ENCODE peak calls at places on chromosomes 13 and 19, in seven cellular contexts. S is fibroblast of lung; O is lower lobe of right lung; V is hepatocyte; C is endodermal cell; P is CD4-positive, alpha-beta memory T cell; Q is pancreas. H is an unnamed sample. For H3K4me1, the result is how much of the 10 kb centered on the place peaks cover.

GRCh38 chr19:46611791-46612190 is 10.7 kb downstream of the CALM3 start:
- DNase-seq in S (no peak), O (peak), V (no peak), C (peak), P (peak), Q (no peak), H (peak)

GRCh38 chr19:14703833-14704232 is 14.0 kb downstream of the ZNF333 start:
- DNase-seq in S (no peak), O (no peak), V (no peak), C (no peak), P (no peak), Q (no peak), H (no peak)

GRCh38 chr13:113668491-113668971 is 1.5 kb downstream of the GRK1 start:
- DNase-seq in S (no peak), O (peak), V (no peak), C (peak), P (no peak), Q (no peak), H (peak)

GRCh38 chr13:32427852-32428580 is at the start of gene N4BP2L1:
- DNase-seq in S (peak), O (peak), V (peak), C (peak), P (peak), Q (peak), H (peak)

GRCh38 chr13:22454586-22454985 is 726.2 kb upstream of the SGCG start:
- DNase-seq in S (peak), O (no peak), V (no peak), C (peak), P (no peak), Q (no peak), H (no peak)

GRCh38 chr13:24064258-24064860 is 96.2 kb upstream of the SPATA13 start:
- DNase-seq in S (no peak), O (no peak), V (no peak), C (no peak), P (no peak), Q (no peak), H (no peak)

GRCh38 chr13:99220199-99220931 is 19.7 kb downstream of the UBAC2 start:
- DNase-seq in S (no peak), O (no peak), V (no peak), C (no peak), P (peak), Q (no peak), H (no peak)

GRCh38 chr13:101986316-101986715 is 415.5 kb downstream of the FGF14 start:
- DNase-seq in S (no peak), O (no peak), V (no peak), C (no peak), P (no peak), Q (no peak), H (no peak)

GRCh38 chr13:42333613-42334328 is 61.8 kb downstream of the AKAP11 start:
- DNase-seq in S (peak), O (no peak), V (peak), C (peak), P (peak), Q (no peak), H (no peak)

GRCh38 chr13:111206148-111206547 is 91.0 kb downstream of the ARHGEF7 start:
- DNase-seq in S (no peak), O (no peak), V (no peak), C (no peak), P (no peak), Q (no peak), H (no peak)

GRCh38 chr13:110696776-110697175 is 9.1 kb downstream of the CARS2 start:
- DNase-seq in S (no peak), O (no peak), V (no peak), C (no peak), P (no peak), Q (no peak), H (peak)

GRCh38 chr19:24078688-24079087 is 8.3 kb upstream of the ZNF254 start:
- DNase-seq in S (no peak), O (no peak), V (no peak), C (no peak), P (no peak), Q (no peak), H (no peak)

GRCh38 chr13:81597101-81597500 is 1256.2 kb upstream of the SPRY2 start:
- DNase-seq in S (no peak), O (no peak), V (no peak), C (no peak), P (no peak), Q (no peak), H (no peak)

GRCh38 chr19:4690362-4690761 is 20.2 kb upstream of the MYDGF start:
- DNase-seq in S (no peak), O (no peak), V (no peak), C (no peak), P (no peak), Q (no peak), H (no peak)

GRCh38 chr19:47172666-47173455 is 42.2 kb downstream of the SAE1 start:
- DNase-seq in S (no peak), O (no peak), V (no peak), C (no peak), P (no peak), Q (no peak), H (no peak)

GRCh38 chr13:84296386-84296785 is 414.1 kb upstream of the SLITRK1 start:
- DNase-seq in S (no peak), O (no peak), V (peak), C (peak), P (no peak), Q (no peak), H (no peak)

GRCh38 chr19:24062222-24062621 is 24.8 kb upstream of the ZNF254 start:
- DNase-seq in S (no peak), O (no peak), V (no peak), C (no peak), P (no peak), Q (no peak), H (no peak)

GRCh38 chr19:49475191-49475932 is 1.3 kb downstream of the FLT3LG start:
- DNase-seq in S (no peak), O (no peak), V (no peak), C (no peak), P (peak), Q (no peak), H (no peak)

GRCh38 chr19:45817725-45818301 is 2.7 kb upstream of the RSPH6A start:
- DNase-seq in S (no peak), O (no peak), V (no peak), C (peak), P (no peak), Q (peak), H (peak)

GRCh38 chr13:42615691-42616090 is 41.7 kb downstream of the TNFSF11 start:
- DNase-seq in S (peak), O (no peak), V (peak), C (no peak), P (no peak), Q (no peak), H (no peak)

GRCh38 chr19:12788682-12789097 is 2.6 kb upstream of the JUNB start:
- DNase-seq in S (peak), O (peak), V (peak), C (peak), P (no peak), Q (peak), H (peak)

GRCh38 chr13:41428155-41428554 is 29.2 kb upstream of the RGCC start:
- DNase-seq in S (no peak), O (peak), V (no peak), C (peak), P (peak), Q (no peak), H (peak)

GRCh38 chr19:48745208-48745995 is 1.3 kb downstream of the IZUMO1 start:
- DNase-seq in S (peak), O (no peak), V (peak), C (peak), P (peak), Q (peak), H (no peak)

GRCh38 chr19:17575871-17576757 is 20.7 kb downstream of the COLGALT1 start:
- DNase-seq in S (no peak), O (no peak), V (no peak), C (no peak), P (no peak), Q (no peak), H (no peak)

GRCh38 chr13:113106053-113106452 is 462 bp downstream of the F7 start:
- DNase-seq in S (no peak), O (no peak), V (peak), C (no peak), P (no peak), Q (no peak), H (no peak)

GRCh38 chr13:40681341-40682051 is 15.1 kb upstream of the FOXO1 start:
- DNase-seq in S (no peak), O (no peak), V (no peak), C (peak), P (no peak), Q (no peak), H (no peak)

GRCh38 chr19:54459282-54460229 is 4.0 kb downstream of the LENG9 start:
- DNase-seq in S (no peak), O (no peak), V (no peak), C (no peak), P (no peak), Q (peak), H (no peak)

GRCh38 chr19:35247526-35248309 is 1.1 kb upstream of the LSR start:
- DNase-seq in S (no peak), O (peak), V (peak), C (peak), P (peak), Q (peak), H (peak)

GRCh38 chr13:44969858-44970484 is 19.3 kb downstream of the NUFIP1 start:
- DNase-seq in S (peak), O (no peak), V (peak), C (no peak), P (peak), Q (no peak), H (no peak)

GRCh38 chr13:79171131-79172061 is 234.7 kb downstream of the RBM26 start:
- DNase-seq in S (no peak), O (no peak), V (no peak), C (peak), P (no peak), Q (no peak), H (no peak)

GRCh38 chr19:7926021-7926726 is at the start of gene CTXN1:
- DNase-seq in S (peak), O (peak), V (peak), C (peak), P (peak), Q (peak), H (peak)

GRCh38 chr19:50204811-50205675 is 1.6 kb downstream of the MYH14 start:
- DNase-seq in S (no peak), O (peak), V (peak), C (peak), P (no peak), Q (peak), H (no peak)

GRCh38 chr13:67075239-67075638 is 154.9 kb downstream of the PCDH9 start:
- DNase-seq in S (peak), O (no peak), V (no peak), C (no peak), P (no peak), Q (no peak), H (no peak)

GRCh38 chr19:19068659-19069509 is 5.1 kb downstream of the SLC25A42 start:
- DNase-seq in S (no peak), O (no peak), V (no peak), C (no peak), P (peak), Q (no peak), H (no peak)

GRCh38 chr13:112721198-112722104 is 31.6 kb downstream of the ATP11A start:
- DNase-seq in S (no peak), O (peak), V (no peak), C (no peak), P (no peak), Q (no peak), H (peak)

GRCh38 chr13:111510502-111511218 is 190.2 kb downstream of the TEX29 start:
- DNase-seq in S (no peak), O (no peak), V (no peak), C (no peak), P (no peak), Q (no peak), H (peak)

GRCh38 chr13:106475852-106476251 is 59.6 kb downstream of the EFNB2 start:
- DNase-seq in S (no peak), O (no peak), V (peak), C (no peak), P (no peak), Q (no peak), H (no peak)

GRCh38 chr19:38213911-38214625 is 10.0 kb downstream of the DPF1 start:
- DNase-seq in S (peak), O (no peak), V (no peak), C (no peak), P (peak), Q (no peak), H (no peak)

GRCh38 chr13:20403826-20404225 is 121.8 kb downstream of the CRYL1 start:
- DNase-seq in S (no peak), O (no peak), V (no peak), C (no peak), P (no peak), Q (no peak), H (no peak)

GRCh38 chr13:20401958-20402856 is 123.5 kb downstream of the CRYL1 start:
- DNase-seq in S (peak), O (no peak), V (no peak), C (peak), P (no peak), Q (no peak), H (no peak)

GRCh38 chr13:20401586-20401957 is 124.1 kb downstream of the CRYL1 start:
- DNase-seq in S (peak), O (no peak), V (no peak), C (no peak), P (no peak), Q (no peak), H (no peak)

GRCh38 chr13:20404488-20405222 is 121.0 kb downstream of the CRYL1 start:
- DNase-seq in S (no peak), O (no peak), V (no peak), C (no peak), P (no peak), Q (no peak), H (no peak)

GRCh38 chr13:20402881-20403280 is 122.8 kb downstream of the CRYL1 start:
- DNase-seq in S (no peak), O (no peak), V (no peak), C (no peak), P (no peak), Q (no peak), H (no peak)
- H3K27ac ChIP-seq in S (no peak), O (no peak), V (no peak), C (no peak), P (no peak), Q (no peak), H (no peak)

DNA sequence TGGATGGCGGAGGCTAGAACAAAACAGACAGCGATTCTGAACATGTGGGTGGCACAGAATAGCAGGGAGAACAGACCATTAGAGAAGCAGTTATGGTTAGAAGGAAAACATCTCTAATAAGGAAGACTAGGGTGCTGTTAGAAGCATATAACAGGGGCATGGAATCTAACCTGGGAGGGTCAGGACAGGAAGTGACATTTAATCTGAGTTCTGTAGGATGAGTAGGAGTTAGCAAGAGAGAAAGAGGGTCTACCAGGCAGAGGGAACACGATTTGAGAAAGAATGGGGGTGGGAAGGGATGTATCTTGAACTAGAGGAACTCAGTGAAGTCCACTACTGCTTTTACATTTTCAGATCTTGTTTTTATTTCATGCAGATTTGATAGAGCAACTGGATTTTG is 48.6 kb downstream of the B3GLCT start:
- DNase-seq in S (no peak), O (no peak), V (no peak), C (no peak), P (no peak), Q (no peak), H (no peak)
- H3K4me1 ChIP-seq in S (under half), O (under half), V (under half), C (under half), P (under half), Q (under half), H (under half)

GRCh38 chr19:40672573-40673299 is 17.7 kb downstream of the NUMBL start:
- DNase-seq in S (no peak), O (no peak), V (no peak), C (no peak), P (no peak), Q (no peak), H (no peak)

GRCh38 chr19:40673377-40673776 is 17.1 kb downstream of the NUMBL start:
- DNase-seq in S (no peak), O (no peak), V (no peak), C (no peak), P (no peak), Q (no peak), H (peak)

GRCh38 chr19:40672038-40672437 is 18.4 kb downstream of the NUMBL start:
- DNase-seq in S (no peak), O (no peak), V (no peak), C (no peak), P (no peak), Q (no peak), H (peak)

GRCh38 chr19:40668991-40669614 is 21.3 kb downstream of the NUMBL start:
- DNase-seq in S (no peak), O (no peak), V (no peak), C (no peak), P (no peak), Q (no peak), H (no peak)

DNA sequence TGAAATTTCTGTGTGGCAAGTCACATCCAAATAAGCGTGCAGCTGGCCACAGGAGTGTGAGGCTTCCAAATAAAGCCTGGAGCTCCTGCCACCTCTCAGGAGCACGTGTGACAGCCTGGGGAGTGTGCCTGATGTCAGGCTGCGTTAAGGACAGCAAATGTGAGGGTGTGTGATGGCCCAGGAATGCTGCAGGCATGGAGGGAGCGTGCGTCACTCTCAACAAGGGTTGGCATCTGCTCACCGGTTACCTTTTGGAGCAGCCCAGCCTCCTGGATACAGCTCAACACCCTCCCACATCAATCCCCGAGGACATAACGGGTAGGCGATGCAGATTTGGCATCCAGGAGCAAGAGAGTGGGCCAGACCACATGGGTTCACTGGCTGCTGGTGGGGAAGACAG is 19.0 kb downstream of the NUMBL start:
- DNase-seq in S (no peak), O (no peak), V (no peak), C (no peak), P (no peak), Q (no peak), H (peak)
- H3K27ac ChIP-seq in S (no peak), O (no peak), V (no peak), C (no peak), P (no peak), Q (no peak), H (no peak)

DNA sequence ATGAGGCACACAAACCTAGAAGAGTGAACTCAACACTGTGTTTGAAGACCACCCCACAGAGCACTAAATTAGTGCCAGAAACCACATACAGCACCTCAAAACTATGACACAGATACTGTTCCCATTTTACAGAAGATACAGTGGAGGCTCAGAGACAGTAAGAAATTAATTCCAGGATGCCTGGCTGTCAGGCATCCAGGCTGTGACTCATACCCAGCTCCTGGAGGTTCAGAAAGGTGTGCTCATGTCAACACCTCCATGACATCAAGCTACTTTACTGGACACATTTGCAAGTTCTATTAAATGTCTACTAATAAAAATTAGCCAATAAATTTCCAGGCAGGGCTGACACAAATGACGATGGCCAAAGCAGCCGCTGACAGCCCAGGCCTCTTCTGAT is 176.3 kb downstream of the ABCC4 start:
- DNase-seq in S (no peak), O (no peak), V (no peak), C (no peak), P (no peak), Q (no peak), H (no peak)
- H3K4me1 ChIP-seq in S (under half), O (under half), V (under half), C (under half), P (under half), Q (under half), H (under half)

DNA sequence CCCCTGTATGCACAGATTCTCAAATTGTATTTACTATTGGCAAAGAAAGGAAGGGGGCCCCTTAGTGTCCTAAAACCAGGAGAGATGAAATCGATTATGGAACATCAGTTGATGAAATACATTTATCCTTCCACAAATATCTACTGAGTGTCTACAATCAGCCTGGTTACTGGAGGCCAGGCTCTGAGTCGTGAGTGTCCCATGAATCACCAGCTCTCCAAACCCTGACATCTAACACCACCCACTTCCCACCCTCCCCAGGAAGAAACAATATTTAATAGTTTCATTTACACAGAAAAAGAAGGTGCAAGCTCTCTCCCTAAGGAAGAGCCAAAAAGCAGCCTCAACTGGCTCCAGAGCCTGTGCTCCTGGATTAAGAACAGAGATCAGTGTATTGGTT is 25.2 kb downstream of the KCTD15 start:
- DNase-seq in S (no peak), O (no peak), V (no peak), C (no peak), P (no peak), Q (no peak), H (no peak)
- H3K27ac ChIP-seq in S (no peak), O (no peak), V (no peak), C (no peak), P (no peak), Q (no peak), H (peak)

DNA sequence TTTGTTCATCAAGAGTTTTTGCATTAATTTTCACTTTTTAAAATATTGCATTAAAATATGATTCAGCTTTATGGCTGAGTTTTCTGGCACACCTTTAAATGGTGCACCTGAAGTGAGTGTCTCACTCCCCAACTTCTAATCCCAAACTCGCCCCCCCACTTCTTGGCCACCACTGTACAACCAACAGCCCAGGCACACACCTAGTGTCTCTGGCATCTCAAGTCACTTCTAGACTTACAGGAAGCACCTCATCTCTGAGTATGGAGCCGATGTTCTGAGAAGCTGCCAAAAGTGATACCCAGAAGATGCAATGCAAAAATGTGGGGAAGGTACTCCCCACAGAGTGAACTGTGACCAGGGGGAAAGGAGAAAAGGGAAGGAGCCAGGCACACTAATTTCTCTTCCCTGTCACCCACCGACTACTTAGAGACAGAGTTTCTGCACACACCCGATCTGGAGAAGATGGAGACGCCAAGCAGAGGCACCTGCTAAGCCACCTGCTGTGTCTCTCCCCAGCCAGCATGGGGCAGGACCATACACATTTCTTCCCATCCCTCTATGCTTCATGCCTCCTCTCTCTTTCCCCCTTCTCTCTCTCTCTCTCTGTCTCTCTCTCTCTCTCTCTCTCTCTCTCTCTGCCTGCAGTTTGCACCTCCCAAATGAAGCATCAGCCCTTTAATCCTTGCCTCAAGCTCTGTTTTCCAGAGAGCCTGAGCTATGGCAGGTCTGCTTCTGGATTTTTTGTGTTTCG is 155.3 kb upstream of the ZNF507 start:
- DNase-seq in S (no peak), O (no peak), V (no peak), C (no peak), P (no peak), Q (no peak), H (peak)
- H3K4me1 ChIP-seq in S (under half), O (under half), V (under half), C (under half), P (under half), Q (under half), H (under half)

GRCh38 chr19:44752123-44752815 is 3.8 kb downstream of the BCL3 start:
- DNase-seq in S (no peak), O (no peak), V (no peak), C (no peak), P (no peak), Q (no peak), H (no peak)
- H3K27ac ChIP-seq in S (peak), O (peak), V (peak), C (no peak), P (peak), Q (peak), H (peak)